ENCODE peak calls at places on chromosomes 1 and 21, in four cellular contexts. J is left ventricle myocardium inferior, R is lower leg skin, A is pons. V is an unnamed sample.

GRCh38 chr1:116147114-116147510 is 35.9 kb downstream of the MAB21L3 start:
- DNase-seq in J (no peak), R (no peak), A (no peak), V (no peak)

GRCh38 chr1:190864013-190864610 is 386.4 kb upstream of the BRINP3 start:
- DNase-seq in J (no peak), R (no peak), A (no peak), V (no peak)

GRCh38 chr1:113538225-113538624 is 147.9 kb downstream of the MAGI3 start:
- DNase-seq in J (no peak), R (no peak), A (no peak), V (peak; percentile 1)

GRCh38 chr1:197180252-197180878 is 33.9 kb upstream of the ASPM start:
- DNase-seq in J (no peak), R (no peak), A (peak; percentile 66), V (no peak)

GRCh38 chr1:45263132-45263531 is 56.7 kb upstream of the ZSWIM5 start:
- DNase-seq in J (no peak), R (no peak), A (no peak), V (no peak)

GRCh38 chr1:159591981-159592380 is 4.4 kb downstream of the APCS start:
- DNase-seq in J (no peak), R (no peak), A (no peak), V (no peak)

GRCh38 chr1:232962761-232963357 is 12.4 kb downstream of the NTPCR start:
- DNase-seq in J (no peak), R (no peak), A (no peak), V (peak; percentile 42)

GRCh38 chr1:214404571-214405213 is 123.7 kb downstream of the SMYD2 start:
- DNase-seq in J (no peak), R (no peak), A (no peak), V (no peak)

GRCh38 chr1:16152521-16153087 is 3.3 kb downstream of the EPHA2 start:
- DNase-seq in J (peak; percentile 60), R (no peak), A (no peak), V (peak; percentile 88)

GRCh38 chr1:28208818-28209441 is 23.9 kb downstream of the DNAJC8 start:
- DNase-seq in J (peak; percentile 28), R (no peak), A (peak; percentile 89), V (peak; percentile 85)

GRCh38 chr21:44418108-44418875 is 37.0 kb upstream of the LRRC3 start:
- DNase-seq in J (peak; percentile 2), R (peak; percentile 80), A (no peak), V (peak; percentile 36)

GRCh38 chr1:47663286-47663685 is 225.4 kb downstream of the FOXD2 start:
- DNase-seq in J (no peak), R (peak; percentile 42), A (no peak), V (no peak)

GRCh38 chr1:24022611-24023359 is 42.7 kb upstream of the SRSF10 start:
- DNase-seq in J (no peak), R (peak; percentile 46), A (no peak), V (peak; percentile 91)

GRCh38 chr1:112026018-112026417 is 36.5 kb upstream of the KCND3 start:
- DNase-seq in J (no peak), R (no peak), A (no peak), V (no peak)